ENCODE peak calls at places on chromosomes 3 and 15, in six cellular contexts. One of them, this sample, is unnamed.

GRCh38 chr15:51849866-51850265 is 20.4 kb downstream of the TMOD3 start:
- DNase-seq in sigmoid colon: no peak
- DNase-seq in body of pancreas: no peak
- DNase-seq in HepG2: no peak
- DNase-seq in ovary: no peak
- DNase-seq in A549: no peak
- DNase-seq in this sample: no peak

GRCh38 chr3:129739613-129740012 is 133.1 kb upstream of the PLXND1 start:
- DNase-seq in body of pancreas: no peak
- DNase-seq in HepG2: no peak
- DNase-seq in A549: no peak
- DNase-seq in ovary: no peak
- DNase-seq in sigmoid colon: no peak
- DNase-seq in this sample: no peak

GRCh38 chr3:22585504-22585903 is 617.6 kb upstream of the UBE2E2 start:
- DNase-seq in HepG2: no peak
- DNase-seq in body of pancreas: no peak
- DNase-seq in ovary: no peak
- DNase-seq in A549: no peak
- DNase-seq in sigmoid colon: no peak
- DNase-seq in this sample: no peak

GRCh38 chr3:88812576-88812975 is 294.8 kb upstream of the EPHA3 start:
- DNase-seq in sigmoid colon: no peak
- DNase-seq in A549: no peak
- DNase-seq in body of pancreas: no peak
- DNase-seq in HepG2: no peak
- DNase-seq in ovary: no peak
- DNase-seq in this sample: no peak

GRCh38 chr3:144053121-144053520 is 81.5 kb downstream of the DIPK2A start:
- DNase-seq in HepG2: no peak
- DNase-seq in A549: no peak
- DNase-seq in ovary: no peak
- DNase-seq in body of pancreas: no peak
- DNase-seq in sigmoid colon: no peak
- DNase-seq in this sample: no peak

GRCh38 chr3:8560608-8561007 is 59.0 kb downstream of the LMCD1 start:
- DNase-seq in HepG2: no peak
- DNase-seq in body of pancreas: peak; percentile 36
- DNase-seq in ovary: no peak
- DNase-seq in A549: no peak
- DNase-seq in sigmoid colon: peak; percentile 14
- DNase-seq in this sample: no peak

GRCh38 chr3:138949445-138950005 is 2.5 kb downstream of the FOXL2NB start:
- DNase-seq in HepG2: no peak
- DNase-seq in ovary: no peak
- DNase-seq in sigmoid colon: no peak
- DNase-seq in A549: no peak
- DNase-seq in body of pancreas: no peak
- DNase-seq in this sample: no peak

GRCh38 chr3:126147147-126147931 is 33.0 kb downstream of the ALDH1L1 start:
- DNase-seq in body of pancreas: no peak
- DNase-seq in A549: no peak
- DNase-seq in ovary: no peak
- DNase-seq in sigmoid colon: peak; percentile 52
- DNase-seq in HepG2: no peak
- DNase-seq in this sample: no peak

GRCh38 chr3:170331143-170331542 is 26.4 kb upstream of the SKIL start:
- DNase-seq in sigmoid colon: no peak
- DNase-seq in body of pancreas: peak; percentile 78
- DNase-seq in A549: peak; percentile 59
- DNase-seq in HepG2: peak; percentile 95
- DNase-seq in ovary: no peak
- DNase-seq in this sample: no peak

GRCh38 chr15:70260096-70260495 is 162.4 kb upstream of the TLE3 start:
- DNase-seq in HepG2: no peak
- DNase-seq in A549: no peak
- DNase-seq in body of pancreas: no peak
- DNase-seq in ovary: no peak
- DNase-seq in sigmoid colon: no peak
- DNase-seq in this sample: no peak

GRCh38 chr15:43346305-43346704 is 15.9 kb upstream of the LCMT2 start:
- DNase-seq in sigmoid colon: no peak
- DNase-seq in A549: no peak
- DNase-seq in body of pancreas: no peak
- DNase-seq in ovary: no peak
- DNase-seq in HepG2: no peak
- DNase-seq in this sample: no peak

GRCh38 chr3:107962946-107963345 is 127.9 kb downstream of the CD47 start:
- DNase-seq in ovary: no peak
- DNase-seq in HepG2: no peak
- DNase-seq in sigmoid colon: no peak
- DNase-seq in body of pancreas: peak; percentile 16
- DNase-seq in A549: peak; percentile 35
- DNase-seq in this sample: no peak

GRCh38 chr3:66499881-66500574 is 794 bp downstream of the LRIG1 start:
- DNase-seq in sigmoid colon: peak; percentile 79
- DNase-seq in A549: no peak
- DNase-seq in body of pancreas: peak; percentile 36
- DNase-seq in ovary: peak; percentile 62
- DNase-seq in HepG2: no peak
- DNase-seq in this sample: peak; percentile 43

GRCh38 chr15:90571063-90571541 is 41.4 kb downstream of the CRTC3 start:
- DNase-seq in sigmoid colon: no peak
- DNase-seq in ovary: no peak
- DNase-seq in A549: peak; percentile 52
- DNase-seq in HepG2: no peak
- DNase-seq in body of pancreas: peak; percentile 55
- DNase-seq in this sample: no peak

GRCh38 chr15:74123131-74123429 is 7.3 kb upstream of the ISLR2 start:
- DNase-seq in ovary: no peak
- DNase-seq in A549: no peak
- DNase-seq in sigmoid colon: no peak
- DNase-seq in HepG2: no peak
- DNase-seq in body of pancreas: no peak
- DNase-seq in this sample: no peak

GRCh38 chr3:108090066-108090700 is 648 bp downstream of the CD47 start:
- DNase-seq in ovary: no peak
- DNase-seq in sigmoid colon: peak; percentile 70
- DNase-seq in A549: peak; percentile 52
- DNase-seq in body of pancreas: peak; percentile 27
- DNase-seq in HepG2: no peak
- DNase-seq in this sample: peak; percentile 37

DNA sequence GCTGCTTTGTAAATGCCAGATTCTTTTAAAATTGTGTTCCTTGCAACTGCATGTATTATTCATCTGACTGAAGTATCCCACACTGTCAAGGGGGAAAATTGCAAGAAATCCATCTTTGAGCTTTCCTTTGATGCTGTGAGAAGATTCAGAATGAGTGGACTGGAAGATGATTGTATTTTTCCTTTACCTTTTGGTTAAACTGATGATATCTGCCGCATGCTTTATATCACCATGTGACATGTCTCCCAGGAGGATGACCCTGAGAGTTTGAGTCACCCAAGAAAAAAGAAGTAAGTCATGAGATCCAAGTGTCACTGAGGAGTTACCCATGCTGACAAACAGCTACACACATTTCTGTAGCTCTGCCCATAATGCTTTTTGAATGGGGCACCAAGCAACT is 250.9 kb upstream of the CBLB start:
- DNase-seq in HepG2: no peak
- DNase-seq in ovary: no peak
- DNase-seq in body of pancreas: no peak
- DNase-seq in A549: peak; percentile 51
- DNase-seq in sigmoid colon: no peak
- DNase-seq in this sample: no peak
- TF ChIP-seq POLR2A in HepG2: no peak
- TF ChIP-seq POLR2A in ovary: no peak
- TF ChIP-seq POLR2A in body of pancreas: no peak
- TF ChIP-seq POLR2A in A549: no peak
- TF ChIP-seq POLR2A in sigmoid colon: no peak
- TF ChIP-seq POLR2A in this sample: no peak

GRCh38 chr3:14616606-14617507 is 34.7 kb upstream of the CCDC174 start:
- DNase-seq in ovary: no peak
- DNase-seq in sigmoid colon: no peak
- DNase-seq in A549: no peak
- DNase-seq in body of pancreas: no peak
- DNase-seq in HepG2: no peak
- DNase-seq in this sample: no peak

GRCh38 chr3:14617508-14618023 is 34.0 kb upstream of the CCDC174 start:
- DNase-seq in A549: no peak
- DNase-seq in body of pancreas: no peak
- DNase-seq in ovary: no peak
- DNase-seq in HepG2: peak; percentile 39
- DNase-seq in sigmoid colon: no peak
- DNase-seq in this sample: no peak

GRCh38 chr3:14620512-14620911 is 31.1 kb upstream of the CCDC174 start:
- DNase-seq in sigmoid colon: no peak
- DNase-seq in body of pancreas: peak; percentile 75
- DNase-seq in A549: no peak
- DNase-seq in ovary: no peak
- DNase-seq in HepG2: no peak
- DNase-seq in this sample: no peak

GRCh38 chr3:14621093-14621492 is 30.5 kb upstream of the CCDC174 start:
- DNase-seq in body of pancreas: no peak
- DNase-seq in sigmoid colon: no peak
- DNase-seq in A549: no peak
- DNase-seq in HepG2: no peak
- DNase-seq in ovary: no peak
- DNase-seq in this sample: no peak

DNA sequence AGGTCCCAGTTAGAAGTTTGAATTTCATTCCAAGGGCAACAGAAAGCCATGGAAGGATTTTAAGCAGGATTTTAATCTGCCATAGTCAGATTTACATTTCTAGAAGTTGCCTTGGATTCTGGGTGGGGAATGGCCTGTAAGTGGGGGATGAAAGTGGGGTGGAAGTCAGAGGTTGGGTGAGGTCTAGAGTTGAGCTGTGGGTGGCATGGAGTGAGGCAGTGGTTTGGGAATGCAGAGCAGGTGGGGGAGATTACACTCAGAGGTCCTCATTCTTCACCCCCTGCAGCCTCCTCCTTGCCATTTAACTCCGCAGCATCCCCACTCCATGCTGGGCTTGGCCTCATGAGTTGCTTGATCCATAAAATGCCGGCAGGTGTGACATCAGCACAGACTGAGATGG is 32.0 kb upstream of the CCDC174 start:
- DNase-seq in sigmoid colon: no peak
- DNase-seq in HepG2: no peak
- DNase-seq in ovary: no peak
- DNase-seq in A549: no peak
- DNase-seq in body of pancreas: no peak
- DNase-seq in this sample: no peak
- H3K4me1 ChIP-seq in sigmoid colon: no peaks in the 10 kb centered on the region
- H3K4me1 ChIP-seq in HepG2: peaks cover 14% of the 10 kb centered on the region
- H3K4me1 ChIP-seq in ovary: peaks cover 3% of the 10 kb centered on the region
- H3K4me1 ChIP-seq in A549: peaks cover 8% of the 10 kb centered on the region
- H3K4me1 ChIP-seq in body of pancreas: peaks cover 29% of the 10 kb centered on the region
- H3K4me1 ChIP-seq in this sample: no peaks in the 10 kb centered on the region

GRCh38 chr3:30457081-30457480 is 149.3 kb upstream of the TGFBR2 start:
- DNase-seq in HepG2: no peak
- DNase-seq in sigmoid colon: no peak
- DNase-seq in ovary: no peak
- DNase-seq in body of pancreas: no peak
- DNase-seq in A549: no peak
- DNase-seq in this sample: no peak
- TF ChIP-seq POLR2A in HepG2: no peak
- TF ChIP-seq POLR2A in sigmoid colon: no peak
- TF ChIP-seq POLR2A in ovary: no peak
- TF ChIP-seq POLR2A in body of pancreas: no peak
- TF ChIP-seq POLR2A in A549: no peak
- TF ChIP-seq POLR2A in this sample: no peak

GRCh38 chr3:182755308-182756106 is 37.8 kb upstream of the ATP11B start:
- DNase-seq in HepG2: no peak
- DNase-seq in A549: no peak
- DNase-seq in body of pancreas: no peak
- DNase-seq in ovary: no peak
- DNase-seq in sigmoid colon: no peak
- DNase-seq in this sample: no peak
- H3K4me1 ChIP-seq in HepG2: peaks cover 1% of the 10 kb centered on the region
- H3K4me1 ChIP-seq in A549: peaks cover 10% of the 10 kb centered on the region
- H3K4me1 ChIP-seq in body of pancreas: peaks cover 12% of the 10 kb centered on the region
- H3K4me1 ChIP-seq in ovary: no peaks in the 10 kb centered on the region
- H3K4me1 ChIP-seq in sigmoid colon: no peaks in the 10 kb centered on the region
- H3K4me1 ChIP-seq in this sample: no peaks in the 10 kb centered on the region

GRCh38 chr15:95017950-95018349 is 786.6 kb downstream of the MCTP2 start:
- DNase-seq in A549: no peak
- DNase-seq in body of pancreas: peak; percentile 54
- DNase-seq in sigmoid colon: peak; percentile 70
- DNase-seq in ovary: peak; percentile 18
- DNase-seq in HepG2: no peak
- DNase-seq in this sample: peak; percentile 47

GRCh38 chr15:95018888-95019545 is 787.7 kb downstream of the MCTP2 start:
- DNase-seq in HepG2: no peak
- DNase-seq in body of pancreas: no peak
- DNase-seq in A549: no peak
- DNase-seq in sigmoid colon: no peak
- DNase-seq in ovary: no peak
- DNase-seq in this sample: no peak

GRCh38 chr15:95016511-95017219 is 785.3 kb downstream of the MCTP2 start:
- DNase-seq in A549: no peak
- DNase-seq in sigmoid colon: no peak
- DNase-seq in body of pancreas: no peak
- DNase-seq in ovary: no peak
- DNase-seq in HepG2: no peak
- DNase-seq in this sample: no peak

GRCh38 chr15:95013379-95013778 is 782.0 kb downstream of the MCTP2 start:
- DNase-seq in A549: no peak
- DNase-seq in ovary: no peak
- DNase-seq in body of pancreas: no peak
- DNase-seq in sigmoid colon: no peak
- DNase-seq in HepG2: no peak
- DNase-seq in this sample: no peak
- TF ChIP-seq POLR2A in A549: no peak
- TF ChIP-seq POLR2A in ovary: no peak
- TF ChIP-seq POLR2A in body of pancreas: no peak
- TF ChIP-seq POLR2A in sigmoid colon: no peak
- TF ChIP-seq POLR2A in HepG2: no peak
- TF ChIP-seq POLR2A in this sample: no peak

GRCh38 chr15:67103021-67103420 is 37.6 kb downstream of the SMAD3 start:
- DNase-seq in ovary: no peak
- DNase-seq in body of pancreas: no peak
- DNase-seq in sigmoid colon: no peak
- DNase-seq in A549: no peak
- DNase-seq in HepG2: no peak
- DNase-seq in this sample: no peak
- H3K4me1 ChIP-seq in ovary: peaks cover 38% of the 10 kb centered on the region
- H3K4me1 ChIP-seq in body of pancreas: peaks cover 77% of the 10 kb centered on the region
- H3K4me1 ChIP-seq in sigmoid colon: peaks cover 83% of the 10 kb centered on the region
- H3K4me1 ChIP-seq in A549: peaks cover 97% of the 10 kb centered on the region
- H3K4me1 ChIP-seq in HepG2: peaks cover 97% of the 10 kb centered on the region
- H3K4me1 ChIP-seq in this sample: peaks cover 88% of the 10 kb centered on the region

GRCh38 chr3:47228088-47228487 is 54.5 kb downstream of the KIF9 start:
- DNase-seq in ovary: no peak
- DNase-seq in A549: no peak
- DNase-seq in sigmoid colon: no peak
- DNase-seq in body of pancreas: no peak
- DNase-seq in HepG2: no peak
- DNase-seq in this sample: no peak

GRCh38 chr3:47225310-47225906 is 57.2 kb downstream of the KIF9 start:
- DNase-seq in sigmoid colon: no peak
- DNase-seq in HepG2: no peak
- DNase-seq in body of pancreas: peak; percentile 5
- DNase-seq in ovary: no peak
- DNase-seq in A549: no peak
- DNase-seq in this sample: no peak

GRCh38 chr3:47227678-47228077 is 54.9 kb downstream of the KIF9 start:
- DNase-seq in sigmoid colon: peak; percentile 40
- DNase-seq in HepG2: no peak
- DNase-seq in ovary: no peak
- DNase-seq in A549: no peak
- DNase-seq in body of pancreas: peak; percentile 30
- DNase-seq in this sample: no peak
- TF ChIP-seq POLR2A in sigmoid colon: no peak
- TF ChIP-seq POLR2A in HepG2: no peak
- TF ChIP-seq POLR2A in ovary: no peak
- TF ChIP-seq POLR2A in A549: no peak
- TF ChIP-seq POLR2A in body of pancreas: no peak
- TF ChIP-seq POLR2A in this sample: no peak

This sample was measured in thyroid gland.